ENCODE peak calls at places on chromosomes 3 and 15, in nine cellular contexts. E is stimulated activated CD4-positive, alpha-beta T cell treated with anti-CD3 and anti-CD28 coated beads, TNF-alpha, amount 100 ng/mL, for 24 hours; Z is SHP77; R is CD4-positive, alpha-beta memory T cell; P is nephron progenitor cell; T is H9; I is activated T-cell treated with anti-CD3 and anti-CD28 coated beads, Interleukin-2, amount 50 U/mL, for 24 hours; A is activated gamma-delta T cell treated with Interleukin-2 at 50 U/mL for 16 hours; J is NCI-H446 treated with DMSO at 0.1 percent for 48 hours. O is an unnamed sample.

GRCh38 chr3:177473184-177473583 is 275.9 kb upstream of the TBL1XR1 start:
- DNase-seq in T (no peak), Z (no peak), I (no peak), R (no peak), J (no peak), P (peak), E (no peak), A (no peak), O (no peak)

GRCh38 chr3:63934484-63934883 is 22.3 kb upstream of the SCAANT1 start:
- DNase-seq in A (no peak), E (no peak), R (peak), P (no peak), Z (no peak), J (no peak), I (no peak), T (no peak), O (no peak)

GRCh38 chr3:151156618-151157216 is 46.3 kb downstream of the GPR171 start:
- DNase-seq in P (peak), T (no peak), I (no peak), J (peak), Z (peak), E (no peak), A (peak), R (peak), O (peak)

GRCh38 chr3:188378786-188379185 is 224.8 kb downstream of the LPP start:
- DNase-seq in P (no peak), T (no peak), E (no peak), A (no peak), Z (no peak), R (no peak), I (no peak), J (no peak), O (no peak)

GRCh38 chr3:172270767-172271166 is 177.5 kb downstream of the GHSR start:
- DNase-seq in E (no peak), R (no peak), I (no peak), P (no peak), T (no peak), Z (no peak), A (no peak), J (no peak), O (no peak)

GRCh38 chr3:123335007-123335670 is 113.8 kb downstream of the ADCY5 start:
- DNase-seq in I (no peak), Z (no peak), J (no peak), R (no peak), E (no peak), T (no peak), P (no peak), A (no peak), O (no peak)

GRCh38 chr3:16307832-16308531 is 43.0 kb downstream of the OXNAD1 start:
- DNase-seq in Z (no peak), T (no peak), R (no peak), A (no peak), E (no peak), J (no peak), P (no peak), I (no peak), O (peak)

GRCh38 chr3:140859592-140860336 is 81.9 kb upstream of the SLC25A36 start:
- DNase-seq in R (no peak), I (no peak), A (no peak), Z (peak), J (no peak), P (no peak), T (no peak), E (no peak), O (no peak)

GRCh38 chr3:174342941-174343431 is 516.1 kb upstream of the NAALADL2 start:
- DNase-seq in J (no peak), Z (no peak), P (no peak), I (no peak), T (no peak), R (no peak), A (no peak), E (no peak), O (peak)

GRCh38 chr3:47440131-47440530 is 35.6 kb downstream of the SCAP start:
- DNase-seq in Z (no peak), E (no peak), I (no peak), P (no peak), A (no peak), J (no peak), R (no peak), T (no peak), O (peak)

GRCh38 chr3:126654571-126655393 is at the start of gene TXNRD3:
- DNase-seq in I (peak), J (no peak), R (peak), T (peak), Z (no peak), E (peak), A (peak), P (peak), O (peak)

GRCh38 chr3:136512391-136512790 is 239.8 kb downstream of the STAG1 start:
- DNase-seq in I (no peak), T (no peak), P (no peak), J (no peak), E (no peak), R (no peak), Z (no peak), A (no peak), O (no peak)

GRCh38 chr15:80514071-80514780 is 110.0 kb downstream of the ARNT2 start:
- DNase-seq in J (no peak), A (no peak), Z (no peak), R (no peak), I (no peak), T (no peak), P (no peak), E (no peak), O (peak)

GRCh38 chr15:60363024-60363674 is 34.6 kb downstream of the ANXA2 start:
- DNase-seq in T (no peak), Z (no peak), J (peak), E (no peak), R (no peak), A (no peak), I (no peak), P (no peak), O (peak)

GRCh38 chr3:169152319-169152718 is 511.2 kb downstream of the MECOM start:
- DNase-seq in T (no peak), A (no peak), J (no peak), P (peak), Z (peak), R (no peak), E (no peak), I (no peak), O (no peak)

GRCh38 chr15:21270474-21270873 is 169.8 kb downstream of the POTEB3 start:
- DNase-seq in Z (no peak), A (no peak), P (no peak), I (no peak), J (no peak), E (no peak), R (no peak), T (no peak), O (no peak)

GRCh38 chr3:43505351-43505750 is 116.5 kb downstream of the ANO10 start:
- DNase-seq in I (no peak), J (no peak), E (no peak), R (no peak), Z (no peak), P (no peak), T (no peak), A (no peak), O (no peak)

GRCh38 chr3:181969925-181970324 is 258.2 kb downstream of the SOX2 start:
- DNase-seq in I (no peak), E (no peak), T (no peak), Z (no peak), J (no peak), A (no peak), P (no peak), R (no peak), O (no peak)